ENCODE peak calls at places on chromosomes 13 and 19, in nine cellular contexts. Q, R, T, M, H, I, A, E and Z are unnamed samples.

GRCh38 chr19:13964776-13965175 is 12.5 kb downstream of the DCAF15 start:
- DNase-seq in T (no peak), E (no peak), I (no peak), H (no peak), R (no peak), M (no peak), Q (no peak), A (no peak), Z (no peak)

GRCh38 chr19:38737921-38738731 is 6.1 kb downstream of the CAPN12 start:
- DNase-seq in Q (no peak), R (no peak), E (no peak), I (no peak), A (no peak), M (no peak), H (no peak), T (no peak), Z (no peak)

GRCh38 chr13:79450110-79450509 is 30.8 kb upstream of the NDFIP2 start:
- DNase-seq in I (no peak), A (no peak), E (no peak), T (no peak), R (no peak), M (no peak), Q (no peak), H (no peak), Z (no peak)

GRCh38 chr19:50238043-50238442 is 34.6 kb downstream of the MYH14 start:
- DNase-seq in E (no peak), A (no peak), R (no peak), I (no peak), T (no peak), Q (no peak), H (no peak), M (no peak), Z (no peak)

GRCh38 chr13:104773775-104774174 is 1707.6 kb upstream of the SLC10A2 start:
- DNase-seq in M (no peak), A (no peak), H (no peak), T (no peak), I (no peak), Q (peak), E (no peak), R (no peak), Z (no peak)

GRCh38 chr19:43984687-43985000 is 656 bp downstream of the ZNF155 start:
- DNase-seq in Q (no peak), H (peak), A (no peak), R (no peak), I (no peak), T (no peak), M (no peak), E (no peak), Z (no peak)

GRCh38 chr13:41137951-41138350 is 5.3 kb upstream of the KBTBD6 start:
- DNase-seq in H (no peak), T (no peak), A (no peak), Q (no peak), I (no peak), M (no peak), E (no peak), R (no peak), Z (no peak)

GRCh38 chr13:111575719-111576118 is 255.3 kb downstream of the TEX29 start:
- DNase-seq in T (no peak), I (no peak), R (no peak), A (no peak), Q (no peak), E (no peak), M (no peak), H (no peak), Z (no peak)

GRCh38 chr19:623974-624373 is 9.4 kb downstream of the POLRMT start:
- DNase-seq in T (no peak), R (no peak), H (no peak), A (no peak), Q (no peak), E (no peak), M (no peak), I (no peak), Z (no peak)

GRCh38 chr13:29901714-29902631 is 51.6 kb upstream of the UBL3 start:
- DNase-seq in E (no peak), R (no peak), T (no peak), Q (no peak), M (no peak), H (no peak), I (peak), A (no peak), Z (no peak)

GRCh38 chr19:14375582-14376291 is 5.5 kb upstream of the ADGRE5 start:
- DNase-seq in M (no peak), Q (peak), A (no peak), T (peak), E (no peak), I (no peak), H (peak), R (no peak), Z (no peak)

GRCh38 chr13:23674795-23675640 is 104.8 kb downstream of the TNFRSF19 start:
- DNase-seq in Q (no peak), A (no peak), T (no peak), M (no peak), E (no peak), R (no peak), H (no peak), I (peak), Z (no peak)

GRCh38 chr13:51323824-51324511 is 15.5 kb upstream of the SERPINE3 start:
- DNase-seq in Q (no peak), M (no peak), A (no peak), E (no peak), I (no peak), R (no peak), H (no peak), T (no peak), Z (no peak)

GRCh38 chr13:23851106-23851505 is 38.1 kb downstream of the MIPEP start:
- DNase-seq in I (no peak), Q (no peak), T (no peak), E (no peak), M (no peak), A (no peak), R (no peak), H (no peak), Z (no peak)

GRCh38 chr13:96052655-96053002 is 572 bp downstream of the UGGT2 start:
- DNase-seq in I (peak), M (no peak), Q (peak), E (no peak), H (no peak), T (no peak), R (no peak), A (no peak), Z (no peak)

GRCh38 chr19:18008814-18009213 is 844 bp downstream of the ARRDC2 start:
- DNase-seq in A (no peak), T (no peak), R (no peak), Q (no peak), M (no peak), I (no peak), E (no peak), H (no peak), Z (no peak)

GRCh38 chr13:27792393-27793218 is at the start of gene GSX1:
- DNase-seq in R (peak), A (peak), T (no peak), H (peak), I (no peak), Q (peak), E (no peak), M (peak), Z (peak)

GRCh38 chr13:31441804-31442487 is 242.2 kb downstream of the B3GLCT start:
- DNase-seq in E (no peak), H (peak), T (peak), M (no peak), Q (no peak), A (no peak), I (no peak), R (no peak), Z (no peak)

GRCh38 chr19:1849132-1849474 is 820 bp upstream of the REXO1 start:
- DNase-seq in Q (no peak), R (no peak), I (no peak), M (no peak), E (no peak), T (no peak), H (no peak), A (no peak), Z (no peak)

GRCh38 chr19:518292-519231 is 11.3 kb downstream of the TPGS1 start:
- DNase-seq in M (peak), A (peak), Q (peak), H (peak), T (no peak), E (no peak), R (no peak), I (no peak), Z (no peak)

GRCh38 chr13:48595330-48596127 is 58.2 kb upstream of the CYSLTR2 start:
- DNase-seq in E (no peak), Q (peak), I (peak), T (peak), R (peak), M (peak), A (no peak), H (peak), Z (no peak)

GRCh38 chr19:48619692-48620565 is 623 bp downstream of the SPHK2 start:
- DNase-seq in Q (no peak), T (no peak), H (no peak), R (no peak), A (no peak), M (no peak), I (no peak), E (no peak), Z (no peak)
- TF ChIP-seq CTCF in Q (no peak), T (no peak), H (no peak), R (no peak), A (no peak), M (no peak), I (no peak), E (no peak), Z (no peak)

DNA sequence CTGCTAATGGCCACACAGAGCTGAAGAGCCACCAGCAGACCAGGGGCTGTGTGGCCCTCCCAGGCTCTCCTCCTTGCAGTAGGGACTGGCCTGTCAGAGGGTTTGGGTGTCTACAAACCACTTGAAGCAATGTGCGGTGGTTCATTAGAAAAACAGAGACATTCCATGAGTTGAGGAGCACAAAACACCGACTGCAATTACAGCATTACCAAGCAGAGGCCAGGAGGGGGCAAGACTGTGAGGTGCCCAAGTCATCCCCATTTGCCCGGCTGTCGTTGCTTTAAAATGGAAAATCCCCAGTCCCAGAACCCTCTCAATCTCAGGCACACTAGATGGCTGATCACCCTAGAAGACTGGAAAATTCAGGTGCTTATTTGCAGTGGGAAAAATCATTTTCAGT is 15.0 kb downstream of the TMTC4 start:
- DNase-seq in H (no peak), T (no peak), E (no peak), M (no peak), R (no peak), I (no peak), Q (no peak), A (no peak), Z (no peak)
- TF ChIP-seq CTCF in H (no peak), T (no peak), E (no peak), M (no peak), R (no peak), I (no peak), Q (no peak), A (no peak), Z (no peak)

GRCh38 chr19:7394728-7395359 is 46.1 kb downstream of the ARHGEF18 start:
- DNase-seq in A (peak), E (peak), M (peak), R (peak), I (peak), Q (peak), T (peak), H (peak), Z (peak)
- TF ChIP-seq CTCF in A (no peak), E (no peak), M (no peak), R (peak), I (no peak), Q (no peak), T (no peak), H (no peak), Z (no peak)

DNA sequence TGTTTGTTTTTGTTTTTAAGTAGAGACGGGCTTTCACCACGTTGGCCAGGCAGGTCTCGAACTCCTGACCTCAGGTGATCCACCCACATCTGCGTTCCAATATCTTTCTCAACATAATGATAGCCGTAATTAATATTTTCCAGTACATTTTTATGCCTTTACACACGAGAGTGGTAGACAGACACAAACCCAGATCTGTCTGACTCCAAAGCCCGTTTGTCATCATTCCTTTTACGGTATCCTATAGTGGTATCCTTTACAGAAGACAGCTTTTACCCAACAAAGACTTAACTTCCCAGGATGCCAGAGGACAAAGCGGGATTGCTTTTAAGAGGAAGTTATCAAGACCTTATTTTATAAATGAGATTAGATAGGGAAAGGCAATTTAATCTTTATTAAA is 59.8 kb downstream of the IPO5 start:
- DNase-seq in I (no peak), E (no peak), M (no peak), R (no peak), A (no peak), H (no peak), Q (no peak), T (no peak), Z (no peak)
- TF ChIP-seq CTCF in I (no peak), E (no peak), M (no peak), R (no peak), A (no peak), H (no peak), Q (no peak), T (no peak), Z (no peak)

GRCh38 chr19:19480688-19481087 is 34.7 kb downstream of the TSSK6 start:
- DNase-seq in M (no peak), E (no peak), A (no peak), H (no peak), Q (no peak), R (no peak), I (no peak), T (no peak), Z (no peak)

GRCh38 chr19:19474950-19475781 is 40.2 kb downstream of the TSSK6 start:
- DNase-seq in E (no peak), A (no peak), M (no peak), R (no peak), H (no peak), T (no peak), I (no peak), Q (no peak), Z (no peak)

GRCh38 chr19:19477705-19478383 is 37.5 kb downstream of the TSSK6 start:
- DNase-seq in Q (no peak), I (no peak), H (no peak), M (no peak), R (no peak), T (no peak), A (no peak), E (no peak), Z (no peak)

GRCh38 chr19:19471682-19472081 is 43.7 kb downstream of the TSSK6 start:
- DNase-seq in T (no peak), A (no peak), I (no peak), R (no peak), E (no peak), H (no peak), Q (no peak), M (no peak), Z (no peak)

DNA sequence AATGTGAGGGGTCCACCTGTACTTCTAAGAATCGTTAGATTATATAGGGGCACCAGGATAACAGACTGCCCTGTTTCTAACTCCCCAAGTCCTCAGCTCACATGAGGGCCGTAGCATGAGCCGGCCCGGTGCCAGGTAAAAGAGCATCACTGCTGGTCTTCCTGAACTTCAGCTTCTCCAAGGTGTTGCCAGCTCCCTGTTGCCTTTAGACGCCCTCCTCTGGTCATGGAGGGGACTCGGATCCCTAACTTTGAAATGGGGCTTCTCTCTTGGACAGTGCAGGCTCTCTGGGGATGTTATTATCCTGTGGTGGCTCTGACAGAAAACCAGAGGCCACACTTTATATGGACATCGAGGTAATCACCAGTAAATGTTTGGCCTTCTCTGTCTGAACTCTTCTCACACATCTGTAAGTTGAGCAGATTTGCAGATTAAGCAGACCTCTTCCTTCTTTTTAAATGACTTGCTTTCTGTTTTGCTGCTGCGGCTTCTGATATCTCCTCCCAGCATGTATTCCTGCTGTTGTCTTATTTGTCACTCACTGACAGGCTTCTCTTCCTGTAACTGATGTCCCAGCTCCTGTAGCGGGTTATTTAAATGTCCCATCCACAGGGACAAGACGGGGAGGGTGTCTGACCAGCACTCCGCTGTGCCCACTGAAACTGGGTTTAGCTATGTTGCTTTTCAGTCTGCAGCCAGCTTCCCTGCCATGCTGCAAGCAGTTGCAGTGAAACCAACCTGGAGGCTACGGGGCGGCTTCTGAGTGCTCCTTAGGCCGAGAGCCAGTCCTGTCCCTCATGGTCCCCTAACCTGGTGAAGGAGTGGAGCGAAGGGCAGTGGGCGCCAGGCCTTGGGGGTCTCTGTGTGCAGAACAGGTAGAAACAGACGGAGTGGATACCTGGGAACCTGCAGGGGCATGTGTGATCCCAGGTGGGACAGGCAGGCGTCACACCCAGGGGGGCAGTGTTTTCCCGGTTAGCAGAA is 39.2 kb downstream of the TSSK6 start:
- DNase-seq in E (no peak), T (no peak), I (no peak), M (no peak), A (no peak), H (no peak), R (no peak), Q (peak), Z (no peak)
- TF ChIP-seq CTCF in E (peak), T (no peak), I (peak), M (no peak), A (no peak), H (peak), R (peak), Q (peak), Z (no peak)

GRCh38 chr19:16066611-16067104 is 9.6 kb upstream of the TPM4 start:
- DNase-seq in H (no peak), Q (no peak), R (no peak), M (no peak), T (no peak), A (no peak), I (no peak), E (no peak), Z (no peak)
- TF ChIP-seq CTCF in H (peak), Q (no peak), R (no peak), M (peak), T (no peak), A (no peak), I (peak), E (peak), Z (no peak)

GRCh38 chr19:10096615-10096963 is 5.9 kb downstream of the ANGPTL6 start:
- DNase-seq in I (no peak), E (no peak), R (no peak), A (no peak), H (peak), Q (no peak), M (no peak), T (no peak), Z (no peak)

GRCh38 chr19:10092648-10093294 is 6.7 kb downstream of the SHFL start:
- DNase-seq in I (no peak), H (no peak), M (no peak), E (no peak), T (no peak), A (no peak), R (no peak), Q (no peak), Z (no peak)

GRCh38 chr19:10095622-10095947 is 6.9 kb downstream of the ANGPTL6 start:
- DNase-seq in R (no peak), H (no peak), I (no peak), Q (no peak), M (no peak), A (no peak), E (no peak), T (no peak), Z (no peak)

GRCh38 chr19:10093295-10094186 is 7.4 kb downstream of the SHFL start:
- DNase-seq in A (no peak), H (no peak), M (no peak), Q (no peak), I (no peak), T (no peak), R (no peak), E (no peak), Z (no peak)

DNA sequence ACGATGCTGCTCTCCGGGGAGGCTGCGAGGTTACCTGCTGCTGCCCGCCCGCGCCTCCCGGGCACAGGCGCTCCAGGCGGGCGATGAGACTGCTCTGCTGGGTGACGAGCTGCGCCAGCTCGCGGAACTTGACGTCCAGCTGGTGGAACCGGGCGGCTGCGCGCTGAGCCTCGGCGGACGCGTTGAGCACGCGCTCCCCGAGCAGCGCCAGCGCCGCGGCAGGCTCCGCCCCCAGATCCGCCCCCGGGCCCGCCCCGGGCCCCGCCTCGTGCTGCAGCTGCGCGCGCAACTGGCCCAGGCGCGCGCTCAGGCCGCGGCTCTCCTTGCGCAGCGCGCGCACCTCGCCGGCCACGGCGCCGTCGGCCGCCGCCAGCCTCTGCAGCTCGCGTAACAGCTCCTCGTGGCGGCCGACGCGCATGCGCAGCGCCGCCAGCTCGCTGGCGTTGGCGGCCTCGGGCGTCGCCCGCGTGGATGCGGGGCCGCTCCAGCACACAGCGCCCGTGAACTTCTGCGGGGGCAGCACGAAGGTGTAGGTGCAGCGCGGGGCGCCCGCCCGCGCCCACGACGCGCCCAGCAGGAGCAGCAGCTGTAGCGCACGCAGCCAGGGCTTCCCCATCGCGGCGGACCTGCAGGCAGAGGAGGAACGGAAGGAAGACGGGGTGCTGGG is 6.4 kb downstream of the ANGPTL6 start:
- DNase-seq in H (peak), R (peak), A (peak), T (peak), M (peak), E (no peak), I (peak), Q (peak), Z (peak)
- TF ChIP-seq CTCF in H (no peak), R (no peak), A (no peak), T (no peak), M (no peak), E (peak), I (no peak), Q (no peak), Z (no peak)

DNA sequence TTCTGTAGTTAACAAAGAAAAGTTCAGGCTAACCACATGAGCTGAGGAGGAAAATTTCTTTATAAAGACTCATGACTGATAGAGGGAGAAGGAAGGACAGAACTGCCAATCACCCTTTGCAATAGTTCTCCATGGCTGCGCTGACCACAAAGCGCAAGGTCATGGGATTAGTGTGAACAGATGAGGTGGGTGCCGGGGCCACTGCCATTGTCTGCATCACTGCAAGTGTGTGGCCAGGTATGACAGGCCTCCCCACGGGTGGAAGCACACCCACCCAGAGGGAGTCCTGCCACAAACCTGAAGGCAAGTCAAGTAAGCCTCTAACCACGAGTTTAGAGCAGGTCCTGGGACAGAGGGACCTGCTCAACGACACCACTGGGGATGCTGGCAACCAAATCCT is 128.1 kb downstream of the TUBA3C start:
- DNase-seq in E (no peak), I (no peak), Q (no peak), R (no peak), A (no peak), H (no peak), T (no peak), M (no peak), Z (no peak)
- TF ChIP-seq CTCF in E (no peak), I (no peak), Q (no peak), R (no peak), A (no peak), H (no peak), T (no peak), M (no peak), Z (no peak)

GRCh38 chr13:73168226-73168992 is 109.6 kb downstream of the KLF5 start:
- DNase-seq in M (no peak), T (no peak), A (no peak), I (no peak), H (no peak), Q (no peak), E (no peak), R (no peak), Z (no peak)
- TF ChIP-seq CTCF in M (no peak), T (no peak), A (no peak), I (no peak), H (no peak), Q (no peak), E (no peak), R (no peak), Z (no peak)

GRCh38 chr19:45057444-45057843 is 18.6 kb downstream of the CLASRP start:
- DNase-seq in M (no peak), H (no peak), T (no peak), R (no peak), A (no peak), E (no peak), Q (no peak), I (no peak), Z (no peak)
- TF ChIP-seq CTCF in M (no peak), H (no peak), T (no peak), R (no peak), A (no peak), E (no peak), Q (no peak), I (no peak), Z (no peak)